ENCODE peak calls at places on chromosomes 1 and 21, in four cellular contexts. One of them, this sample, is unnamed.

GRCh38 chr1:14881775-14882672 is 271.5 kb upstream of the TMEM51 start:
- DNase-seq in PC-3: no peak
- DNase-seq in breast epithelium: no peak
- DNase-seq in transverse colon: no peak
- DNase-seq in this sample: no peak

GRCh38 chr1:43742026-43742425 is 34.7 kb downstream of the ST3GAL3 start:
- DNase-seq in PC-3: no peak
- DNase-seq in breast epithelium: no peak
- DNase-seq in transverse colon: no peak
- DNase-seq in this sample: no peak

GRCh38 chr1:150295476-150295875 is 1.8 kb downstream of the MRPS21 start:
- DNase-seq in PC-3: peak
- DNase-seq in breast epithelium: no peak
- DNase-seq in transverse colon: no peak
- DNase-seq in this sample: no peak

GRCh38 chr1:228178737-228179720 is 13.4 kb downstream of the IBA57 start:
- DNase-seq in PC-3: no peak
- DNase-seq in breast epithelium: no peak
- DNase-seq in transverse colon: no peak
- DNase-seq in this sample: no peak

GRCh38 chr1:25698252-25698651 is 81.7 kb downstream of the MAN1C1 start:
- DNase-seq in PC-3: no peak
- DNase-seq in breast epithelium: no peak
- DNase-seq in transverse colon: no peak
- DNase-seq in this sample: no peak

GRCh38 chr1:2962541-2962940 is 58.7 kb upstream of the ACTRT2 start:
- DNase-seq in PC-3: no peak
- DNase-seq in breast epithelium: no peak
- DNase-seq in transverse colon: no peak
- DNase-seq in this sample: no peak

GRCh38 chr1:211332839-211333238 is 6.2 kb downstream of the TRAF5 start:
- DNase-seq in PC-3: no peak
- DNase-seq in breast epithelium: no peak
- DNase-seq in transverse colon: no peak
- DNase-seq in this sample: no peak

GRCh38 chr1:214009613-214010550 is 22.1 kb downstream of the PROX1 start:
- DNase-seq in PC-3: no peak
- DNase-seq in breast epithelium: no peak
- DNase-seq in transverse colon: no peak
- DNase-seq in this sample: no peak

GRCh38 chr1:178509608-178510007 is 3.3 kb upstream of the TEX35 start:
- DNase-seq in PC-3: no peak
- DNase-seq in breast epithelium: no peak
- DNase-seq in transverse colon: no peak
- DNase-seq in this sample: no peak

GRCh38 chr1:23951646-23952095 is 8.0 kb upstream of the PNRC2 start:
- DNase-seq in PC-3: peak
- DNase-seq in breast epithelium: no peak
- DNase-seq in transverse colon: no peak
- DNase-seq in this sample: peak

GRCh38 chr1:215584389-215584788 is 17.3 kb downstream of the KCTD3 start:
- DNase-seq in PC-3: no peak
- DNase-seq in breast epithelium: no peak
- DNase-seq in transverse colon: no peak
- DNase-seq in this sample: no peak

GRCh38 chr1:209875510-209875909 is 47.7 kb downstream of the UTP25 start:
- DNase-seq in PC-3: peak
- DNase-seq in breast epithelium: no peak
- DNase-seq in transverse colon: no peak
- DNase-seq in this sample: no peak

GRCh38 chr1:222994506-222995229 is 148.4 kb downstream of the TLR5 start:
- DNase-seq in PC-3: peak
- DNase-seq in breast epithelium: no peak
- DNase-seq in transverse colon: no peak
- DNase-seq in this sample: no peak

GRCh38 chr1:45498279-45498678 is 1.6 kb downstream of the CCDC163 start:
- DNase-seq in PC-3: no peak
- DNase-seq in breast epithelium: no peak
- DNase-seq in transverse colon: no peak
- DNase-seq in this sample: no peak

GRCh38 chr1:45503462-45504360 is 3.6 kb downstream of the MMACHC start:
- DNase-seq in PC-3: no peak
- DNase-seq in breast epithelium: no peak
- DNase-seq in transverse colon: no peak
- DNase-seq in this sample: no peak

GRCh38 chr1:45499415-45499769 is 481 bp downstream of the CCDC163 start:
- DNase-seq in PC-3: no peak
- DNase-seq in breast epithelium: no peak
- DNase-seq in transverse colon: no peak
- DNase-seq in this sample: no peak

GRCh38 chr1:45507195-45507594 is 7.1 kb downstream of the MMACHC start:
- DNase-seq in PC-3: no peak
- DNase-seq in breast epithelium: no peak
- DNase-seq in transverse colon: no peak
- DNase-seq in this sample: no peak

DNA sequence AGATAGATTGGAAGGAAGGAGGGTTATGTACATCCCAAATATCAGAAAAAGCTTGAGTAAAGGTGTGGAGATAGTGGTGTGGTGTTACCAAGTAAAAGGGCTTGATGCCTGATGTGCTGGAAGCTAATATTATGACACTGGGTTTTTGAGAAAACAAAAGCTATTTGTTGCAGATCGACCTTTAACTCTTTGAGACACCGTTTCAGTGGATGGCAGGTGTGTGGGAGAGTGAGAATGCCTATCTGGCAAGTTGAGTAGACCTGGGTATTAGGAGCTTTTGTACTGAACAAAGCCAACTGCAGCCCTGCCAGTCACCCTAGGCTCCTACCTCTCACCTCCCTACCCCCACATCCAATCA is 1.4 kb downstream of the MMACHC start:
- DNase-seq in PC-3: no peak
- DNase-seq in breast epithelium: no peak
- DNase-seq in transverse colon: no peak
- DNase-seq in this sample: no peak
- H3K4me3 ChIP-seq in PC-3: no peak
- H3K4me3 ChIP-seq in breast epithelium: no peak
- H3K4me3 ChIP-seq in transverse colon: no peak
- H3K4me3 ChIP-seq in this sample: no peak

GRCh38 chr1:38046333-38046883 is at the start of gene POU3F1:
- DNase-seq in PC-3: no peak
- DNase-seq in breast epithelium: no peak
- DNase-seq in transverse colon: no peak
- DNase-seq in this sample: no peak
- H3K4me3 ChIP-seq in PC-3: peak
- H3K4me3 ChIP-seq in breast epithelium: peak
- H3K4me3 ChIP-seq in transverse colon: peak
- H3K4me3 ChIP-seq in this sample: peak

DNA sequence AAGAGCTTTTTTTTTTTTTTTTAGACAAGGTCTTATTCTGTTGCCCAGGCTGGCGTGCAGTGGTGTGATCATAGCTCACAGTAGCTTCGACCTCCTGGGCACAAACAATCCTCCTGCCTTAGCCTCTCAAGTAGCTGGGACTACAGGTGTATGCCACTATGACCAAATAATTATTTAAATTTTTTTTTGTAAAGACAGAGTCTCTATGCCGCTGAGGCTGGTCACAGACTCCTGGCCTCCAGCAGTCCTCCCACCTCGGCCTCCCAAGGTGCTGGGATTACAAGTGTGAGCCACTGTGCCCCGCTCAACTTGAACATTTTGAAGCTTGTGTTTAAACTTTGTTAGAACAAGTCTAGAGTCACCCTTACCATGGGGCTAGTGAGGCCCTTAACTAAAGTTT is 8.6 kb upstream of the CHI3L2 start:
- DNase-seq in PC-3: no peak
- DNase-seq in breast epithelium: no peak
- DNase-seq in transverse colon: no peak
- DNase-seq in this sample: no peak
- H3K4me3 ChIP-seq in PC-3: no peak
- H3K4me3 ChIP-seq in breast epithelium: no peak
- H3K4me3 ChIP-seq in transverse colon: no peak
- H3K4me3 ChIP-seq in this sample: no peak

DNA sequence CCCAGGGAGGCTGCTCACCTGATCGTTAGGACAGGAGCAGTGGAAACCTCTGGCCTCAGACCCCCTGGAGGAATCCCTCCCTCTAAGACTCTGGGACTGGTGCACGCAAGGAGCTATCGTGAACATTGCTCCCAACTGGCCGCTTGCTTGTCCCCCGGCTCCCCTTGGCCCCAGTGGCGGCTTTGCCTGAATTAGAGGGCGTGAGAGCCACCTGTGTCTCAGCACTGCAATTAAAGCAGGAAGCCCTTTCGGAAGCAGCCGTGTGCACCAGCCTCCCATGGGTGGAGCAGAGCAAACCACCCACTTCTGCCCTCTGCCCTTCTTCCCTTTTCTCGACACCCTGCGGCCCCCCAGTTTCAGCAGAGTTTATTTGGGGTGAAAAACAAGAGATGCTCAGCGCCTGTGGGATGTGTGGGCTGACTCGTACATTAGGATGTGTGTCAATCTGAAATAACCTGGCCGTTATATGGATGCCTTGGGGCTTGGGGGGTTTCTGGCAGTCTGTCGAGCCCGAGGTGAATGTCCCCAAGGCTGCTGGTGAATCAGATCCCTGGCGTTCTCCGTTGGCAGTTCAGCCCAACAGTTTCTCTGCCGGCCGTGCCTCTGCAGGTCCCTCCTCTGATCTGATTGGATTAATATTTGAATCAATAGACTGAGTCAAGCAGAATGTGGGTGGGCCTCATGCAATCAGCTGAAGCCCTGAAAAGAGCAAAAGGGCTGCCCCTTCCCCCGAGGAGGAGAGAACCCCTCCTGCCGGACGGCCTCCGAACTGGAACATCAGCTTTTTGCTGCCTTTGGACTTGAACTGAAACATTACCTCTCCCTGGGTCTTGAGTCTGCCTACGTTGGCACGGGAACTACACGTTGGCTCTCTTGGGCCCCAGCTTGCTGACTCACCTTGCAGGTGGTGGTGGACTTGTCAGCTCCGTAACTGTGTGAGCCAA is 7.3 kb upstream of the UMODL1 start:
- DNase-seq in PC-3: peak
- DNase-seq in breast epithelium: no peak
- DNase-seq in transverse colon: peak
- DNase-seq in this sample: no peak
- H3K4me3 ChIP-seq in PC-3: no peak
- H3K4me3 ChIP-seq in breast epithelium: no peak
- H3K4me3 ChIP-seq in transverse colon: no peak
- H3K4me3 ChIP-seq in this sample: peak